ENCODE peak calls at places on chromosomes 12 and 14, in eight cellular contexts. E is CD8-positive, alpha-beta T cell; P is nephron progenitor cell; Z is heart left ventricle; H is neural progenitor cell; I is activated B cell treated with CpG ODN at 0.5 μM for 24 hours; D is IMR-90; U is Peyer's patch. M is an unnamed sample.

GRCh38 chr12:176321-177181 is 37.4 kb downstream of the SLC6A12 start:
- DNase-seq in E (no peak), P (no peak), Z (peak), H (no peak), I (no peak), D (peak), U (peak), M (peak)

GRCh38 chr14:20811994-20812393 is 9.3 kb upstream of the RNASE1 start:
- DNase-seq in E (no peak), P (no peak), Z (no peak), H (no peak), I (no peak), D (no peak), U (no peak), M (no peak)

GRCh38 chr12:64522316-64522715 is 70.4 kb downstream of the TBK1 start:
- DNase-seq in E (no peak), P (no peak), Z (no peak), H (no peak), I (no peak), D (peak), U (no peak), M (peak)

GRCh38 chr12:94418517-94418916 is 41.1 kb downstream of the CEP83 start:
- DNase-seq in E (no peak), P (no peak), Z (no peak), H (no peak), I (no peak), D (no peak), U (no peak), M (no peak)

GRCh38 chr12:84994436-84994835 is 41.6 kb downstream of the TSPAN19 start:
- DNase-seq in E (no peak), P (no peak), Z (no peak), H (no peak), I (no peak), D (peak), U (no peak), M (no peak)

GRCh38 chr12:104499207-104499606 is 42.5 kb downstream of the CHST11 start:
- DNase-seq in E (no peak), P (no peak), Z (no peak), H (no peak), I (no peak), D (no peak), U (no peak), M (no peak)

GRCh38 chr14:63011609-63012008 is 33.6 kb downstream of the KCNH5 start:
- DNase-seq in E (no peak), P (no peak), Z (no peak), H (no peak), I (no peak), D (peak), U (no peak), M (no peak)

GRCh38 chr14:94773017-94773681 is 3.2 kb upstream of the GSC start:
- DNase-seq in E (no peak), P (peak), Z (no peak), H (peak), I (no peak), D (no peak), U (no peak), M (no peak)

GRCh38 chr14:65703996-65704395 is 291.5 kb downstream of the FUT8 start:
- DNase-seq in E (no peak), P (no peak), Z (no peak), H (no peak), I (no peak), D (peak), U (no peak), M (no peak)

GRCh38 chr14:39562175-39562574 is 129.9 kb upstream of the FBXO33 start:
- DNase-seq in E (no peak), P (no peak), Z (no peak), H (no peak), I (no peak), D (no peak), U (no peak), M (no peak)

GRCh38 chr14:60102389-60102788 is 10.7 kb downstream of the PCNX4 start:
- DNase-seq in E (no peak), P (no peak), Z (no peak), H (no peak), I (no peak), D (peak), U (no peak), M (peak)

GRCh38 chr14:85421166-85421877 is 108.6 kb upstream of the FLRT2 start:
- DNase-seq in E (no peak), P (no peak), Z (no peak), H (no peak), I (no peak), D (peak), U (no peak), M (peak)

GRCh38 chr14:85426068-85426935 is 103.6 kb upstream of the FLRT2 start:
- DNase-seq in E (no peak), P (no peak), Z (no peak), H (no peak), I (no peak), D (no peak), U (no peak), M (no peak)

GRCh38 chr14:85428926-85429325 is 101.0 kb upstream of the FLRT2 start:
- DNase-seq in E (no peak), P (no peak), Z (no peak), H (no peak), I (no peak), D (peak), U (no peak), M (no peak)

GRCh38 chr14:85423889-85424288 is 106.1 kb upstream of the FLRT2 start:
- DNase-seq in E (no peak), P (no peak), Z (no peak), H (no peak), I (no peak), D (no peak), U (no peak), M (no peak)

DNA sequence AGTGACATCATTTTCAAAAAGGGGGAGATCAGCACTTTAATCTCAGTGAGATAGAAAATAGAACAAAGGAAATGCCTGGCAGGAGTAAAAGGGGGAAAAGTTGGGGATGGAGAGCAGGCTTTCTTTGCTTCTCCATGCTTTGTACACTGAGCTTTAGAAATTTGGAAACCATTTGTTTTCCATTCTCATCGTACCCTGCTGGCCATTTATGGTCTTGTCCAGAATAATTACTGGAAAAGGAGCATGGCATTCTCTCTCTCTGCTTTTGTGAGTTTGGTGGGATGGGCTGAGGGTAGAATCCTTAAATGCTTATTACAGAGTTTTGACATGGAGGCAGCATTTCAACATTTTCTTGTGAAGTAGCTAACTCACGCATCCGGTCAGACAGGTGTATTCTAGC is 104.4 kb upstream of the FLRT2 start:
- DNase-seq in E (no peak), P (no peak), Z (no peak), H (no peak), I (no peak), D (no peak), U (no peak), M (no peak)
- TF ChIP-seq CTCF in E (no peak), P (no peak), Z (no peak), H (no peak), I (no peak), D (no peak), U (no peak), M (no peak)

GRCh38 chr12:29639893-29640495 is 142.5 kb upstream of the OVCH1 start:
- DNase-seq in E (no peak), P (no peak), Z (peak), H (no peak), I (no peak), D (no peak), U (no peak), M (no peak)

GRCh38 chr12:29644536-29645162 is 139.1 kb downstream of the TMTC1 start:
- DNase-seq in E (no peak), P (no peak), Z (no peak), H (no peak), I (no peak), D (no peak), U (no peak), M (no peak)

GRCh38 chr12:29638528-29638927 is 141.0 kb upstream of the OVCH1 start:
- DNase-seq in E (no peak), P (no peak), Z (no peak), H (no peak), I (no peak), D (no peak), U (no peak), M (no peak)

DNA sequence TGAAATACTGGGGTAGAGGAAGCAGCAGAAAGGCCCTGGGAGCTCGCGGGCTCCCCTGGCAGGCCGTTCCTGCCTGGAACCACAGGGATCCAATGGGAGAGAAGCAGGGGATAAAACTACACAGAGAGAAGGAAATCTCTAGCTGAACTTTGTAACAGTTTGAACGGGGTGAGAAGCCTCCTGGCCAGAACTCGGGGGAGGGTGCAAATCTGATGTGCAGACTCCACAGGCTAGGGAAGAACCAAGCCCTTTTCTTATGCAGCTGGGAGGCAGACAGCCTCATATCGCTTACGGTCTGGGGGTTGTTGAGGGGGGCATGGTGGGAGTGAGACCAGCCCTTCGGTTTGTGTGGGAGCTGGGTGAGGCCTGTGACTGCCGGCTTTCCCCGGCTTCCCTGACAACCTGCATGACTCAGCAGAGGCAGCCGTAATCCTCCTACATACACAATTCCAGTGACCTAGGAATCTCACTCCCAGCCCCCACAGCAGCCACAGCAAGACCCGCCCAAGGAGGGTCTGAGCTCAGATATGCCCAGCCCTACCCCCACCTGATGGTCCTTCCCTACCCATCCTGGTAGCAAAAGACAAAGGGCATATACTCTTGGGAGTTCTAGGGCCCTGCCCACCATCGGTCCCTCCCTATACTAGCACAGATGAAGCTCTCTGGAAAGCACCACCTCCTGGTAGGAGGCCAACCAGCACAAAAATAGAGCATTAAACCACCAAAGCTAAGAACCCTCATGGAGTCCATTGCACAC is 143.0 kb downstream of the TMTC1 start:
- DNase-seq in E (no peak), P (peak), Z (peak), H (peak), I (no peak), D (peak), U (no peak), M (peak)
- TF ChIP-seq CTCF in E (no peak), P (no peak), Z (no peak), H (no peak), I (no peak), D (no peak), U (no peak), M (no peak)

GRCh38 chr12:52615912-52616311 is 2.4 kb downstream of the KRT73 start:
- DNase-seq in E (no peak), P (no peak), Z (no peak), H (no peak), I (no peak), D (no peak), U (no peak), M (no peak)
- TF ChIP-seq CTCF in E (no peak), P (no peak), Z (no peak), H (no peak), I (no peak), D (no peak), U (no peak), M (no peak)

GRCh38 chr14:100240725-100241032 is 1.7 kb downstream of the YY1 start:
- DNase-seq in E (no peak), P (no peak), Z (no peak), H (no peak), I (no peak), D (no peak), U (no peak), M (no peak)
- TF ChIP-seq CTCF in E (no peak), P (no peak), Z (no peak), H (no peak), I (no peak), D (no peak), U (no peak), M (no peak)

DNA sequence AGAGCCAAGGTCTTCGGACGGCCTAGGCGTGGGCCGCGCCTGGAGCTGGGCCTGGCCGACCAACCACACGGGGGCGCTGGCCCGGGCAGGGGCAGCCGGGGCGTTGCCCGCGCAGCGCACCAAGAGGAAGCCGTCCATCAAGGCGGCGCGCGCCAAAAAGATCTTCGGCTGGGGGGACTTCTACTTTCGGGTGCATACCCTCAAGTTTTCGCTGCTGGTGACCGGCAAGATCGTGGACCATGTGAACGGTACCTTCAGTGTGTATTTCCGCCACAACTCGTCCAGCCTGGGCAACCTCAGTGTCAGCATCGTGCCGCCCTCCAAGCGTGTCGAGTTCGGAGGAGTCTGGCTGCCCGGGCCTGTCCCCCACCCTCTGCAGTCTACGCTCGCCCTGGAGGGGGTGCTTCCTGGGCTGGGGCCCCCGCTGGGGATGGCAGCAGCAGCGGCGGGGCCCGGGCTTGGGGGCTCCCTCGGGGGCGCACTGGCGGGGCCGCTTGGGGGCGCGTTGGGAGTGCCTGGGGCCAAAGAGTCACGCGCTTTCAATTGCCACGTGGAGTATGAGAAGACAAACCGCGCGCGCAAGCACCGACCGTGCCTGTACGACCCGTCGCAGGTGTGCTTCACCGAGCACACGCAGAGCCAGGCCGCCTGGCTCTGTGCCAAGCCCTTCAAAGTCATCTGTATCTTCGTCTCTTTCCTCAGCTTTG is 4.4 kb upstream of the SHMT2 start:
- DNase-seq in E (peak), P (peak), Z (peak), H (peak), I (peak), D (no peak), U (peak), M (no peak)
- TF ChIP-seq CTCF in E (peak), P (peak), Z (peak), H (peak), I (no peak), D (no peak), U (peak), M (peak)